ENCODE peak calls at places on chromosomes 1 and 21, in five cellular contexts. S is activated CD8-positive, alpha-beta T cell treated with anti-CD3 and anti-CD28 coated beads for 36 hours; I is CD8-positive, alpha-beta memory T cell; Y is A172; A is heart right ventricle. G is an unnamed sample.

GRCh38 chr1:16128338-16128741 is 27.5 kb downstream of the EPHA2 start:
- DNase-seq in I (no peak), S (no peak), Y (no peak), A (peak), G (peak)

GRCh38 chr1:206967096-206967851 is 3.0 kb downstream of the FCAMR start:
- DNase-seq in A (no peak), I (no peak), Y (peak), S (no peak), G (no peak)

GRCh38 chr1:232586679-232587078 is 43.3 kb downstream of the SIPA1L2 start:
- DNase-seq in I (no peak), Y (no peak), A (no peak), S (no peak), G (no peak)

GRCh38 chr21:39330001-39330400 is 16.6 kb upstream of the BRWD1 start:
- DNase-seq in Y (no peak), A (no peak), I (no peak), S (no peak), G (no peak)

GRCh38 chr1:22287946-22288520 is 145.1 kb upstream of the WNT4 start:
- DNase-seq in A (no peak), Y (no peak), I (no peak), S (no peak), G (no peak)

GRCh38 chr1:53992085-53992874 is 25.7 kb downstream of the LDLRAD1 start:
- DNase-seq in Y (no peak), A (no peak), S (peak), I (no peak), G (no peak)

GRCh38 chr1:161175771-161176453 is 1.4 kb downstream of the B4GALT3 start:
- DNase-seq in I (no peak), A (no peak), S (no peak), Y (no peak), G (no peak)

GRCh38 chr1:36687312-36687711 is 204.6 kb upstream of the CSF3R start:
- DNase-seq in A (no peak), I (no peak), Y (no peak), S (no peak), G (no peak)

GRCh38 chr1:153560771-153561170 is 4.9 kb downstream of the S100A2 start:
- DNase-seq in I (no peak), S (no peak), Y (no peak), A (no peak), G (no peak)

GRCh38 chr1:145983959-145984830 is 12.2 kb downstream of the TXNIP start:
- DNase-seq in Y (no peak), A (no peak), I (no peak), S (peak), G (no peak)

GRCh38 chr1:62057230-62057629 is 137.4 kb upstream of the L1TD1 start:
- DNase-seq in I (no peak), S (no peak), Y (no peak), A (no peak), G (no peak)

GRCh38 chr1:248858096-248858890 is 592 bp downstream of the ZNF692 start:
- DNase-seq in I (no peak), Y (peak), S (peak), A (peak), G (peak)

GRCh38 chr1:910881-911721 is 12.6 kb upstream of the SAMD11 start:
- DNase-seq in Y (peak), A (no peak), S (peak), I (no peak), G (peak)

GRCh38 chr1:31297273-31298247 is 728 bp downstream of the ZCCHC17 start:
- DNase-seq in I (no peak), Y (no peak), A (no peak), S (peak), G (no peak)

GRCh38 chr1:178126790-178127189 is 32.9 kb downstream of the RASAL2 start:
- DNase-seq in Y (peak), I (no peak), S (no peak), A (no peak), G (no peak)

GRCh38 chr1:8941906-8942305 is 3.8 kb upstream of the CA6 start:
- DNase-seq in A (no peak), Y (peak), S (no peak), I (no peak), G (no peak)